ENCODE peak calls at places on chromosome 13, in six cellular contexts. Z, C, E, J, V and M are unnamed samples.

GRCh38 chr13:65964672-65965071 is 1265.5 kb downstream of the PCDH9 start:
- DNase-seq in V (no peak), J (no peak), Z (no peak), C (no peak), E (no peak), M (no peak)

GRCh38 chr13:106534844-106535551 is 464 bp downstream of the EFNB2 start:
- DNase-seq in J (peak), Z (peak), E (peak), C (peak), V (peak), M (no peak)

GRCh38 chr13:35349673-35350278 is 126.7 kb downstream of the MAB21L1 start:
- DNase-seq in Z (peak), V (no peak), J (no peak), C (no peak), E (no peak), M (no peak)

GRCh38 chr13:107003911-107004310 is 436.0 kb upstream of the ARGLU1 start:
- DNase-seq in Z (no peak), E (no peak), C (no peak), V (no peak), J (no peak), M (no peak)

GRCh38 chr13:79282976-79283375 is 123.1 kb downstream of the RBM26 start:
- DNase-seq in Z (no peak), V (no peak), J (no peak), C (no peak), E (no peak), M (no peak)

GRCh38 chr13:50208826-50209335 is 193.6 kb downstream of the KCNRG start:
- DNase-seq in C (no peak), V (peak), E (peak), Z (peak), J (peak), M (no peak)

GRCh38 chr13:60583196-60583908 is 186.3 kb downstream of the TDRD3 start:
- DNase-seq in J (no peak), Z (no peak), C (no peak), V (no peak), E (no peak), M (no peak)

GRCh38 chr13:66102864-66103263 is 1127.3 kb downstream of the PCDH9 start:
- DNase-seq in C (no peak), V (no peak), E (no peak), Z (no peak), J (no peak), M (no peak)

GRCh38 chr13:35917252-35917941 is 213.8 kb downstream of the DCLK1 start:
- DNase-seq in J (no peak), E (no peak), C (no peak), Z (no peak), V (no peak), M (no peak)

GRCh38 chr13:40141859-40142555 is 486.5 kb downstream of the COG6 start:
- DNase-seq in Z (no peak), E (no peak), C (no peak), J (no peak), V (no peak), M (no peak)

GRCh38 chr13:24270639-24271131 is 38.7 kb upstream of the C1QTNF9 start:
- DNase-seq in V (peak), Z (peak), J (peak), E (peak), C (peak), M (no peak)
- TF ChIP-seq CTCF in V (peak), Z (no peak), J (no peak), E (no peak), C (no peak), M (peak)

GRCh38 chr13:98541701-98542203 is 35.2 kb downstream of the STK24 start:
- DNase-seq in Z (no peak), J (no peak), V (no peak), C (no peak), E (no peak), M (no peak)
- TF ChIP-seq CTCF in Z (no peak), J (no peak), V (no peak), C (no peak), E (no peak), M (peak)

GRCh38 chr13:111506621-111507020 is 186.2 kb downstream of the TEX29 start:
- DNase-seq in C (no peak), J (no peak), E (no peak), Z (no peak), V (no peak), M (peak)

GRCh38 chr13:111506131-111506530 is 185.7 kb downstream of the TEX29 start:
- DNase-seq in Z (no peak), J (no peak), E (no peak), C (no peak), V (peak), M (peak)

GRCh38 chr13:111503905-111504695 is 183.7 kb downstream of the TEX29 start:
- DNase-seq in C (no peak), E (no peak), J (no peak), Z (no peak), V (peak), M (no peak)

GRCh38 chr13:111503376-111503775 is 182.9 kb downstream of the TEX29 start:
- DNase-seq in V (peak), Z (no peak), C (no peak), E (no peak), J (no peak), M (peak)

DNA sequence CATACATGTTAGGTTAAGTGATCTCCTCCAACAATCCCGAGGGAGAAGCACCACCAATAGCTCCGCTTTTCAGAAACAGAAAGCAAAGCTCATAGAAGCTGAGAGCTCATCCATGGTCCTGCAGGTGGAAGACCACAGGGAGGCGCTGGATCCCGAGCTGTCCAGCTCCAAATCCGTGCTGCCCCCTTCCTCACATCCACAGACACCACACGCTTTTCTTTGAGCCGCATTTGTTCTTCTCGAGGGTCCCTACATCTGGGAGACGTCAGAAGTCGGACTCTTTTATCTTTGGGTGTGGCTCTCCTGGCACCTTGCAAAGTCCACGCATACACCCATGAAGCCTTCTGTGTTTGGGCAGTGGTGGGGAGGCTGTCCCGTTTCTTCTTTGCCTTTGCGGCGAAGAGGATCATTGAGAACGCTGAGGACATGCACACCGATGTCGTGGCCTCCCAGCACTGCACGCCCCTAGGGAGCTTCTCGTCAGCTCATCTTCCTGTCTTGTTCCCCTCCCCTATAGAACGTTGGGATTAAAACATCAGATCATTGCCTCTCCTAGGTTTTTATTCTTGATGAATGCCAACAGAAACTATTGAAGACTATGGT is 184.8 kb downstream of the TEX29 start:
- DNase-seq in V (peak), C (no peak), E (no peak), Z (peak), J (no peak), M (no peak)
- TF ChIP-seq CTCF in V (no peak), C (no peak), E (peak), Z (no peak), J (no peak), M (peak)

DNA sequence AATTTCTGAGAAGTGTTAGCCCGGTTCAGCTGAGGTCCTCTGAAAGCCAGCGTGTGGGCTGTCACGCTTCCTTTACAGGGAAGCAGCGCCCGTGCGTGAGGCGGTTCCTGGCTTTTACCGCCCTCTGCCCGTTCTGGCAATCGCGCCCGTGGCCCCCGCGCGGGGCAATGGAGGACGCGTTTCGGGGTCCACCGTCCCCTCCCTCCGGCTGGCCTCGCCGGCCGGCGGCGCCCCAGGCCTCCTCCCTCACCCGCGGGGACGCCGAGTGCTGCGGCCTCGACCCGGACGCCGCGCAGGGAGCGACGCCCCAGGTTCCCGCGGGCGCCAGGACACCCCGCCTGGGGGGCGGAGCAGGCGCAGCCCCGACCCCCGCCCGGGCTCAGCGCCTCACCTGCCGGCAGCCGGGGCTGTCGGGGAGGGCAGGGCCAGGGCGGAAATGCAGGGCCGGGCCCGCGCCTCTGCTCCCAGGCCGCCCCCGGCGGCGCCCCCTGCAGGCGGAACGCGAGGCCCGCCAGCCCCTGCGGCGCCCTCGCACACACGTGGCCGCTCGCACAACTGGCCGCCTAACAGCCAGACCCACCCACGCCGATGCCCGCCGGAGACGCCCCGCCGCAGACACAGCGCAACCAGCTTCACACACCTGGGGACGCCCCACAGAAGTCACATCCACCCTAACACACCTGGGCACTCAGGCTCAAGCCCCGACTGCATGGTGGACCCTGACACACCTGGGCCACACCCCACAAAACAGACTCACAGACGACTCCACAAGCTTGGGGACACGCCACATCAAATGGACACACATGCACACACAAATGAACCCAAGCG is at the start of gene GGACT:
- DNase-seq in J (peak), C (peak), E (peak), Z (peak), V (peak), M (no peak)
- TF ChIP-seq CTCF in J (peak), C (peak), E (peak), Z (peak), V (peak), M (peak)

GRCh38 chr13:85266331-85266730 is 532.9 kb downstream of the SLITRK6 start:
- DNase-seq in E (no peak), Z (no peak), V (no peak), C (no peak), J (no peak), M (no peak)

GRCh38 chr13:85261757-85262346 is 537.4 kb downstream of the SLITRK6 start:
- DNase-seq in E (no peak), Z (peak), C (no peak), J (no peak), V (no peak), M (no peak)

GRCh38 chr13:85266771-85267170 is 532.4 kb downstream of the SLITRK6 start:
- DNase-seq in E (no peak), V (no peak), C (no peak), Z (no peak), J (no peak), M (no peak)

GRCh38 chr13:85260896-85261295 is 538.3 kb downstream of the SLITRK6 start:
- DNase-seq in E (no peak), C (no peak), Z (no peak), V (no peak), J (no peak), M (no peak)

DNA sequence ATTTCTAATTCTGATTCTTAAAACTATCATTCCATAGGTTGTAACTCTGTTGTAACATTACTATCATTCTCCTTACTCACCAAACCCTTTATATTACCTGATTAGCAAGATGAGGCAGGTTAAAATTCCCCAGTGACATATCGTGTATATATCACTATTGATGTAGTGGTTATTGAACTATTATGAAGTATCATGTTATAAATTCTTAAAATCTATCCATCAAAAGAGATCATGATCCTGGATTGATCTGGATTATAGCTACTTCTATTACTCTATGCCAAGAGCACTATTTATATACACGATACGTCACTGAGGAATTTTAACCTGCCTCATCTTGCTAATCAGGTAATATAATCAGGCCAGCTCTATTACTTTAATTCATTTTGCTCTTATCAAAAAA is 533.9 kb downstream of the SLITRK6 start:
- DNase-seq in E (no peak), V (no peak), J (no peak), Z (no peak), C (no peak), M (no peak)
- TF ChIP-seq CTCF in E (no peak), V (no peak), J (no peak), Z (no peak), C (no peak), M (no peak)

DNA sequence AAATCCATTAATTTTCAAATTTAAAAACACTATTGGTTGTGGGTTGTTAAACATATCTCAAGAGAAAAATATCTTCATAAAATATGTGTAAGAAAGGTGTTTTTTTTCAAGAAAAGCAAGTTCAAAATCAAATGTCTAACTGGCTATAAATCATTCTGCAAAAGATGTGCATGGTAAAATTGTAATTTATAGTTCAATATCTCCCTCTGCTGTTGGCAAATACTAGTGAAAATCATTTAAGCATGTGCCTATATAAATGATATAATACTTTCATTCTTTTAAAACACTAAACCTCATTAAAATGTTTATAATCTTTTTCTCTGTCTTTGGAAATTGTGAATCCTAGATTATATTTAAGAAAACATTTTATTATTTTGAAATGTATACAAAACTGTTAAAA is 17.2 kb upstream of the SLITRK6 start:
- DNase-seq in V (no peak), C (no peak), E (no peak), J (no peak), Z (no peak), M (no peak)
- TF ChIP-seq CTCF in V (no peak), C (no peak), E (no peak), J (no peak), Z (no peak), M (peak)

DNA sequence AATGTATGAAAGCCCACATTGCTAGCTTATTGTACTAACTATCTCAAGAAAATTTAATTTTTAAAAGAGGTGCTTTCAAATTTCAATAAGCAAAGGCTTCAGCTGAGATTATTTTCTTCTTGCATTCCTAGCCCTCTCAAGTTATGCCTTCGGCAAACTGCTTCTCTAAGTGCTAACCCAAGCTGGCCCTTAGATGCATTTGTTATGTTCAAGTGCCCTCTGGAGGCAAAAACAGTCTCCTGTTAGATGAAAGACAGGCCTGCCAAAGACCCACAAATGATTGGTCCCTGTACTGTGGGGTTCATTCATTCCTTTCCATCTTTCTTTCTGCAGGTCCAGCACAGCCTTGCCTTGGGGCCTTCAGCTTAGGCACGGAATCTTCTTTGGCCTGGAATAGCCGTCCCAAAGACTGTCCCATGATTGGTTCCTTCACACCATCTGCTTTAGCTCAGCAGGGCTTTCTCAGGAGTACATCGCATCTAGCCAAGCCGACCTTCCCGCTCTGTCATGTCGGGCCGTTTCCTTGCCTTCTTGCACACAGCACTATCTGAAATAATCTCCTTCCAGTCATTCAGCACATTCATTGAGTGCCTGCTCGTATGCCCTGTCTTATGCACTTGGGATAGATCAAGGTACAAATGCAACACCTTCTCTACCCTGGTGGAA is 26.4 kb upstream of the TPTE2 start:
- DNase-seq in J (no peak), C (no peak), Z (no peak), E (no peak), V (no peak), M (no peak)
- TF ChIP-seq CTCF in J (peak), C (peak), Z (peak), E (peak), V (peak), M (peak)

DNA sequence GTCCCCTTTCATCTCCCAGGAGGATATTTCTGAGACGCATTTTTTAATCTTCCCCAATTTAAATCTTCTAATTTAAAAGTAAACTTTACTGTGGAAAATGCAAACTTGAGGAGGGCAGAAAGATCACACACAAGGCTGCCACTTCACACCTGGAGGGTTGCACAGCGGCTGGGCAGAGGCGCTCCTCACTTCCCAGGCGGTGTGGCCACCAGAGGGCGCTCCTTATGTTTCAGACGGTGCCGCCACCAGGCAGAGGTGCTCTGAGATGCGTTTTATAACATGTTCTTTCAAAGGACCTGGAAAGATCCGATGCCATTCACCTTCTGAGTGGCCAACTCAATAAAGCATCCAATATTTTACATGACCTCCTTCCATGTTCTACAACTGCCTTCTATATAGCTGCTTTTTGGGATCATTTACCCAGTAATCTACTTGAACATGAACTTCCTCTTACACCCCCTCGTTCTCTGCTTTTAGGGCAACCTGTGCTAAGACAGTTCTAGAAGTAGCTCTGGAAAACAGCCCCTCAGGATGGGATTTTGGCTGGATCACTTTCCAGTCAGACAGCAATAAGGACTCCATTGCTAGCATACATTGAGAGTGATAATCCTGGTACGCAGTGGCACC is 14.8 kb upstream of the MTUS2 start:
- DNase-seq in Z (peak), V (no peak), E (no peak), C (no peak), J (no peak), M (no peak)
- TF ChIP-seq CTCF in Z (peak), V (no peak), E (peak), C (no peak), J (no peak), M (peak)

GRCh38 chr13:25756916-25757315 is 294.9 kb downstream of the SHISA2 start:
- DNase-seq in J (no peak), V (no peak), Z (peak), C (no peak), E (no peak), M (no peak)
- TF ChIP-seq CTCF in J (no peak), V (no peak), Z (no peak), C (no peak), E (no peak), M (peak)

DNA sequence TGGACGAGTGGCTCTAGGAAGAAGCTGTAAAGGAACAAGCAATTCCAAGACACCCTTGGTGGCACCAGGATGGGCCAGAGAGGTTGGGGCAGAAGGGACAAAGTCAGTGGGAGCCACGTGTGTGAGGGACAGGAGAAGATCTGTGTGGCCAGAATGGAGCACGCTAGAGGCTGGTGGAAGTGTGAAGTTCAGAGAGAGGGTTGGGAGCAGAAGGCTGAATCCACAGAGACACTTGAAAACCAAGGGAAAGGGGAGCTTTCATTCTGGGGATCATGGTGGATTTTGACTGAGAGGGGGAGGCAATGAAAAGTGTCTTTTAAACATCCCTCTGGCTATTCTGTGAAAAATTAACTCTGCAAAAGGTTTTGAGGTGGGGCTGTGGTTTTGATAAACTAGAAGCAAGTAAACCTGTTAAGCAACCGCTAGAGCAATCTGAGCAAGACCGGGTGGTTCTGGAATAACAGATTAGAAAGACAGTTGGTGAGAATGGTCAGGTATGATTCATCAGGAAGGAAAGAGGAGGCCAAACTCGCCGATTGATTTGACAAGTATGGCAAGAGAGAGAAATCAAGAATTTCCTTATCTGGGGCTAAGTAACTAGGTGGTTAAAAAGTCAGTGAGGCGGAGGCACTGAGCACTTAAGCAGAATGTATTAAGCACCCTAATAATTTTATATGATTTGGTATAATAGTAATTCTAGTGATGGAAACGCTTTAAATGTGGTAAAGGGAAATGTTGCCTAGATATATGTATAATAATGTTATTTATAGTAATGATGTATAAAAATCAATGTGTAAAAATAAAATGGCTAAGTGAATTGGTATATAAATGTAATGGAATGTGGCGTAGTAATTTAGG is 140.0 kb downstream of the MYO16 start:
- DNase-seq in V (no peak), E (no peak), Z (no peak), J (no peak), C (no peak), M (no peak)
- TF ChIP-seq CTCF in V (no peak), E (no peak), Z (no peak), J (no peak), C (no peak), M (no peak)